ENCODE peak calls at places on chromosomes 1 and 21, in six cellular contexts. A is neural crest cell, Y is ACHN, W is H7, L is mucosa of gallbladder, M is LoVo. V is an unnamed sample.

GRCh38 chr1:41578712-41579335 is 94.3 kb upstream of the EDN2 start:
- DNase-seq in Y (peak; percentile 16), M (no peak), A (no peak), W (peak; percentile 80), L (no peak), V (no peak)

GRCh38 chr1:186286615-186287317 is 88.3 kb downstream of the TPR start:
- DNase-seq in L (no peak), W (no peak), A (no peak), M (no peak), Y (no peak), V (no peak)

GRCh38 chr1:89170171-89171066 is 5.4 kb downstream of the GBP7 start:
- DNase-seq in M (no peak), A (no peak), W (no peak), Y (no peak), L (no peak), V (no peak)

GRCh38 chr1:29120955-29121485 is 2.7 kb downstream of the TMEM200B start:
- DNase-seq in Y (no peak), L (no peak), A (peak; percentile 64), W (peak; percentile 97), M (no peak), V (no peak)

GRCh38 chr1:168879906-168880734 is 151.1 kb upstream of the DPT start:
- DNase-seq in W (no peak), Y (no peak), A (no peak), M (no peak), L (peak; percentile 12), V (no peak)

GRCh38 chr1:226443439-226443838 is 35.5 kb upstream of the PARP1 start:
- DNase-seq in M (peak; percentile 38), A (no peak), Y (no peak), W (no peak), L (no peak), V (no peak)

GRCh38 chr21:45290948-45291612 is 3.4 kb upstream of the POFUT2 start:
- DNase-seq in M (no peak), A (no peak), Y (no peak), L (peak; percentile 31), W (peak; percentile 26), V (no peak)

GRCh38 chr1:178727014-178727895 is 2.2 kb downstream of the RALGPS2 start:
- DNase-seq in Y (peak; percentile 7), W (no peak), M (no peak), L (no peak), A (no peak), V (no peak)

GRCh38 chr1:36612881-36613280 is 130.2 kb upstream of the CSF3R start:
- DNase-seq in L (no peak), A (no peak), W (peak; percentile 59), M (no peak), Y (no peak), V (no peak)

GRCh38 chr1:79848316-79848715 is 841.8 kb upstream of the ADGRL4 start:
- DNase-seq in W (no peak), L (no peak), M (no peak), Y (no peak), A (no peak), V (no peak)

GRCh38 chr1:2009297-2010053 is 5.9 kb upstream of the CFAP74 start:
- DNase-seq in Y (no peak), W (no peak), L (no peak), A (no peak), M (no peak), V (no peak)

GRCh38 chr1:199089393-199090122 is 450.7 kb downstream of the PTPRC start:
- DNase-seq in Y (no peak), W (no peak), M (no peak), A (no peak), L (no peak), V (no peak)

GRCh38 chr1:218674280-218674773 is 329.2 kb downstream of the TGFB2 start:
- DNase-seq in W (peak; percentile 59), M (peak; percentile 76), A (peak; percentile 21), L (peak; percentile 14), Y (peak; percentile 98), V (no peak)

GRCh38 chr1:59427155-59427554 is 130.3 kb downstream of the FGGY start:
- DNase-seq in A (no peak), M (peak; percentile 23), L (no peak), Y (peak; percentile 4), W (no peak), V (no peak)

GRCh38 chr1:47478090-47478489 is 40.2 kb downstream of the FOXD2 start:
- DNase-seq in W (peak; percentile 36), M (peak; percentile 13), A (no peak), Y (no peak), L (peak; percentile 72), V (peak; percentile 43)

GRCh38 chr1:185279571-185279970 is 37.5 kb downstream of the IVNS1ABP start:
- DNase-seq in Y (no peak), L (no peak), M (no peak), W (no peak), A (no peak), V (no peak)

GRCh38 chr1:159005161-159005560 is 4.5 kb upstream of the IFI16 start:
- DNase-seq in W (no peak), Y (no peak), L (no peak), A (no peak), M (no peak), V (no peak)

GRCh38 chr1:117231748-117232373 is 21.1 kb upstream of the VTCN1 start:
- DNase-seq in A (no peak), M (no peak), L (peak; percentile 50), W (no peak), Y (no peak), V (no peak)

GRCh38 chr1:55326496-55326895 is 111.3 kb upstream of the USP24 start:
- DNase-seq in M (no peak), W (no peak), A (no peak), L (no peak), Y (no peak), V (no peak)

GRCh38 chr1:42311138-42311537 is 23.9 kb downstream of the FOXJ3 start:
- DNase-seq in A (no peak), M (no peak), Y (no peak), L (no peak), W (no peak), V (no peak)

GRCh38 chr21:45618846-45619485 is 24.6 kb upstream of the PCBP3 start:
- DNase-seq in W (no peak), L (no peak), Y (no peak), M (no peak), A (no peak), V (no peak)

GRCh38 chr1:185238447-185238846 is 78.6 kb downstream of the IVNS1ABP start:
- DNase-seq in A (no peak), Y (peak; percentile 43), M (no peak), L (no peak), W (no peak), V (no peak)

GRCh38 chr1:84107955-84108354 is 36.1 kb upstream of the PRKACB start:
- DNase-seq in A (no peak), Y (no peak), M (no peak), L (no peak), W (no peak), V (no peak)

GRCh38 chr21:36676039-36676950 is 22.6 kb upstream of the SIM2 start:
- DNase-seq in L (no peak), Y (no peak), A (no peak), M (no peak), W (peak; percentile 57), V (no peak)

V was measured in NCI-H774.